ENCODE peak calls at places on chromosome 12, in five cellular contexts. R is fibroblast of the conjunctiva, M is DMS153, P is AG20443, I is GM13977. Z is an unnamed sample.

GRCh38 chr12:53695148-53696138 is 19.6 kb upstream of the ATP5MC2 start:
- DNase-seq in M (peak; percentile 17), R (no peak), I (no peak), P (peak; percentile 81), Z (no peak)

GRCh38 chr12:63317880-63318279 is 166.9 kb upstream of the AVPR1A start:
- DNase-seq in R (no peak), I (no peak), M (no peak), P (no peak), Z (no peak)

GRCh38 chr12:69511469-69511868 is 41.3 kb downstream of the FRS2 start:
- DNase-seq in P (no peak), M (no peak), R (no peak), I (no peak), Z (no peak)

GRCh38 chr12:114241973-114242434 is 163.9 kb downstream of the TBX5 start:
- DNase-seq in P (no peak), M (no peak), I (no peak), R (no peak), Z (no peak)

GRCh38 chr12:185197-185955 is 28.6 kb downstream of the SLC6A12 start:
- DNase-seq in R (no peak), M (no peak), P (no peak), I (no peak), Z (no peak)

GRCh38 chr12:46459881-46460545 is 87.4 kb upstream of the SLC38A2 start:
- DNase-seq in P (no peak), I (no peak), R (no peak), M (no peak), Z (no peak)

GRCh38 chr12:9711664-9712063 is 21.2 kb downstream of the CLECL1 start:
- DNase-seq in M (no peak), R (no peak), P (peak; percentile 41), I (no peak), Z (no peak)

GRCh38 chr12:99087278-99087677 is 442.2 kb downstream of the APAF1 start:
- DNase-seq in I (no peak), R (no peak), M (peak; percentile 3), P (no peak), Z (no peak)

GRCh38 chr12:106051853-106052531 is 86.8 kb downstream of the NUAK1 start:
- DNase-seq in P (no peak), I (no peak), R (no peak), M (peak; percentile 45), Z (no peak)

GRCh38 chr12:55696796-55697462 is 10.8 kb downstream of the ITGA7 start:
- DNase-seq in I (no peak), R (no peak), M (no peak), P (no peak), Z (peak; percentile 80)

GRCh38 chr12:45893240-45893639 is 97.1 kb downstream of the SCAF11 start:
- DNase-seq in R (no peak), P (peak; percentile 17), I (no peak), M (no peak), Z (no peak)

GRCh38 chr12:87182696-87183233 is 846.4 kb downstream of the C12orf50 start:
- DNase-seq in I (no peak), M (no peak), P (no peak), R (no peak), Z (peak; percentile 52)